ENCODE peak calls at places on chromosomes 11 and 22, in seven cellular contexts. M is effector CD4-positive, alpha-beta T cell; W is HTR-8/SVneo; X is activated gamma-delta T cell; B is fibroblast of lung; U is GM12891; N is activated CD4-positive, CD25-positive, alpha-beta regulatory T cell. Z is an unnamed sample.
A peak's percentile ranks its signal among the peaks of the same experiment; 100 is the strongest.

GRCh38 chr11:27462543-27462942 is 10.0 kb downstream of the LGR4 start:
- DNase-seq in M (no peak), W (no peak), X (no peak), B (no peak), U (no peak), N (no peak), Z (no peak)

GRCh38 chr11:47233989-47234668 is 14.5 kb downstream of the ACP2 start:
- DNase-seq in M (no peak), W (no peak), X (no peak), B (peak; percentile 77), U (no peak), N (no peak), Z (no peak)

GRCh38 chr11:78420796-78421209 is 3.2 kb upstream of the GAB2 start:
- DNase-seq in M (no peak), W (peak; percentile 46), X (no peak), B (peak; percentile 51), U (no peak), N (no peak), Z (no peak)

GRCh38 chr22:45604239-45604711 is 67.4 kb upstream of the ATXN10 start:
- DNase-seq in M (no peak), W (no peak), X (no peak), B (no peak), U (no peak), N (no peak), Z (no peak)

GRCh38 chr11:117045196-117045595 is 53.0 kb downstream of the SIK3 start:
- DNase-seq in M (no peak), W (no peak), X (no peak), B (peak; percentile 82), U (no peak), N (no peak), Z (peak; percentile 21)

GRCh38 chr11:41050791-41051190 is 408.7 kb downstream of the LRRC4C start:
- DNase-seq in M (no peak), W (no peak), X (no peak), B (no peak), U (no peak), N (no peak), Z (no peak)

GRCh38 chr11:57901756-57902155 is 121.9 kb upstream of the OR9Q1 start:
- DNase-seq in M (no peak), W (no peak), X (no peak), B (no peak), U (no peak), N (no peak), Z (no peak)

GRCh38 chr22:45832180-45832579 is 144.8 kb downstream of the WNT7B start:
- DNase-seq in M (no peak), W (no peak), X (no peak), B (no peak), U (no peak), N (no peak), Z (no peak)

GRCh38 chr11:103528596-103528995 is 419.4 kb downstream of the DYNC2H1 start:
- DNase-seq in M (no peak), W (no peak), X (no peak), B (no peak), U (no peak), N (no peak), Z (no peak)

GRCh38 chr11:77259681-77260080 is 41.8 kb downstream of the GDPD4 start:
- DNase-seq in M (no peak), W (no peak), X (no peak), B (peak; percentile 58), U (no peak), N (no peak), Z (no peak)

GRCh38 chr11:116500002-116500832 is 272.6 kb downstream of the BUD13 start:
- DNase-seq in M (no peak), W (no peak), X (no peak), B (no peak), U (no peak), N (no peak), Z (no peak)

GRCh38 chr11:73206751-73207280 is 11.3 kb upstream of the P2RY2 start:
- DNase-seq in M (no peak), W (no peak), X (no peak), B (no peak), U (no peak), N (no peak), Z (no peak)

GRCh38 chr22:21445437-21446127 is 21.6 kb upstream of the TMEM191C start:
- DNase-seq in M (no peak), W (no peak), X (no peak), B (no peak), U (no peak), N (no peak), Z (no peak)

GRCh38 chr11:126172596-126173038 is 38.8 kb downstream of the RPUSD4 start:
- DNase-seq in M (no peak), W (no peak), X (no peak), B (peak; percentile 86), U (no peak), N (no peak), Z (no peak)

GRCh38 chr11:82858556-82859091 is 41.6 kb downstream of the PRCP start:
- DNase-seq in M (no peak), W (peak; percentile 56), X (no peak), B (peak; percentile 63), U (no peak), N (no peak), Z (no peak)

GRCh38 chr11:83544871-83545270 is 258.7 kb upstream of the CCDC90B start:
- DNase-seq in M (no peak), W (no peak), X (no peak), B (no peak), U (no peak), N (no peak), Z (no peak)

GRCh38 chr22:37806409-37807338 is 1.1 kb upstream of the GCAT start:
- DNase-seq in M (no peak), W (no peak), X (no peak), B (peak; percentile 51), U (no peak), N (no peak), Z (peak; percentile 0)